ENCODE peak calls at places on chromosomes 16 and 17, in ten cellular contexts. One of them, this sample, is unnamed.

GRCh38 chr16:30992381-30992780 is 7.4 kb downstream of the HSD3B7 start:
- DNase-seq in neural progenitor cell: no peak
- DNase-seq in CD8-positive, alpha-beta memory T cell: no peak
- DNase-seq in coronary artery: no peak
- DNase-seq in SK-N-SH: no peak
- DNase-seq in IMR-90: no peak
- DNase-seq in heart right ventricle: no peak
- DNase-seq in transverse colon: no peak
- DNase-seq in A549: no peak
- DNase-seq in substantia nigra: no peak
- DNase-seq in this sample: no peak

GRCh38 chr17:71180801-71181385 is 939.9 kb upstream of the SOX9 start:
- DNase-seq in neural progenitor cell: no peak
- DNase-seq in CD8-positive, alpha-beta memory T cell: no peak
- DNase-seq in coronary artery: no peak
- DNase-seq in SK-N-SH: peak; percentile 33
- DNase-seq in IMR-90: peak; percentile 52
- DNase-seq in heart right ventricle: no peak
- DNase-seq in transverse colon: peak; percentile 75
- DNase-seq in A549: peak; percentile 34
- DNase-seq in substantia nigra: no peak
- DNase-seq in this sample: no peak

GRCh38 chr16:57472665-57473060 is 10.2 kb downstream of the POLR2C start:
- DNase-seq in neural progenitor cell: no peak
- DNase-seq in CD8-positive, alpha-beta memory T cell: no peak
- DNase-seq in coronary artery: peak; percentile 36
- DNase-seq in SK-N-SH: peak; percentile 81
- DNase-seq in IMR-90: no peak
- DNase-seq in heart right ventricle: no peak
- DNase-seq in transverse colon: no peak
- DNase-seq in A549: peak; percentile 78
- DNase-seq in substantia nigra: no peak
- DNase-seq in this sample: no peak

GRCh38 chr16:55502801-55503366 is 6.0 kb upstream of the LPCAT2 start:
- DNase-seq in neural progenitor cell: peak; percentile 25
- DNase-seq in CD8-positive, alpha-beta memory T cell: no peak
- DNase-seq in coronary artery: peak; percentile 91
- DNase-seq in SK-N-SH: peak; percentile 78
- DNase-seq in IMR-90: peak; percentile 93
- DNase-seq in heart right ventricle: peak; percentile 90
- DNase-seq in transverse colon: peak; percentile 93
- DNase-seq in A549: peak; percentile 68
- DNase-seq in substantia nigra: peak; percentile 94
- DNase-seq in this sample: peak; percentile 93

GRCh38 chr17:8807070-8807550 is 7.9 kb upstream of the MFSD6L start:
- DNase-seq in neural progenitor cell: no peak
- DNase-seq in CD8-positive, alpha-beta memory T cell: no peak
- DNase-seq in coronary artery: no peak
- DNase-seq in SK-N-SH: no peak
- DNase-seq in IMR-90: no peak
- DNase-seq in heart right ventricle: no peak
- DNase-seq in transverse colon: no peak
- DNase-seq in A549: no peak
- DNase-seq in substantia nigra: no peak
- DNase-seq in this sample: no peak

GRCh38 chr16:25691519-25692091 is at the start of gene HS3ST4:
- DNase-seq in neural progenitor cell: peak; percentile 88
- DNase-seq in CD8-positive, alpha-beta memory T cell: no peak
- DNase-seq in coronary artery: no peak
- DNase-seq in SK-N-SH: peak; percentile 44
- DNase-seq in IMR-90: no peak
- DNase-seq in heart right ventricle: no peak
- DNase-seq in transverse colon: no peak
- DNase-seq in A549: no peak
- DNase-seq in substantia nigra: no peak
- DNase-seq in this sample: peak; percentile 29

GRCh38 chr16:47506800-47507199 is 45.7 kb downstream of the PHKB start:
- DNase-seq in neural progenitor cell: no peak
- DNase-seq in CD8-positive, alpha-beta memory T cell: no peak
- DNase-seq in coronary artery: no peak
- DNase-seq in SK-N-SH: no peak
- DNase-seq in IMR-90: no peak
- DNase-seq in heart right ventricle: no peak
- DNase-seq in transverse colon: no peak
- DNase-seq in A549: no peak
- DNase-seq in substantia nigra: no peak
- DNase-seq in this sample: no peak

GRCh38 chr17:76659928-76660614 is 16.5 kb upstream of the ST6GALNAC1 start:
- DNase-seq in neural progenitor cell: no peak
- DNase-seq in CD8-positive, alpha-beta memory T cell: peak; percentile 49
- DNase-seq in coronary artery: no peak
- DNase-seq in SK-N-SH: peak; percentile 73
- DNase-seq in IMR-90: no peak
- DNase-seq in heart right ventricle: no peak
- DNase-seq in transverse colon: peak; percentile 76
- DNase-seq in A549: peak; percentile 59
- DNase-seq in substantia nigra: no peak
- DNase-seq in this sample: no peak

GRCh38 chr17:77840156-77840555 is 118.3 kb upstream of the TNRC6C start:
- DNase-seq in neural progenitor cell: no peak
- DNase-seq in CD8-positive, alpha-beta memory T cell: no peak
- DNase-seq in coronary artery: no peak
- DNase-seq in SK-N-SH: no peak
- DNase-seq in IMR-90: peak; percentile 39
- DNase-seq in heart right ventricle: peak; percentile 53
- DNase-seq in transverse colon: peak; percentile 13
- DNase-seq in A549: no peak
- DNase-seq in substantia nigra: no peak
- DNase-seq in this sample: no peak

GRCh38 chr17:5676012-5676411 is 91.7 kb upstream of the NLRP1 start:
- DNase-seq in neural progenitor cell: no peak
- DNase-seq in CD8-positive, alpha-beta memory T cell: no peak
- DNase-seq in coronary artery: no peak
- DNase-seq in SK-N-SH: no peak
- DNase-seq in IMR-90: no peak
- DNase-seq in heart right ventricle: no peak
- DNase-seq in transverse colon: no peak
- DNase-seq in A549: no peak
- DNase-seq in substantia nigra: no peak
- DNase-seq in this sample: no peak

GRCh38 chr17:52495646-52496045 is 337.1 kb upstream of the CA10 start:
- DNase-seq in neural progenitor cell: no peak
- DNase-seq in CD8-positive, alpha-beta memory T cell: no peak
- DNase-seq in coronary artery: no peak
- DNase-seq in SK-N-SH: no peak
- DNase-seq in IMR-90: no peak
- DNase-seq in heart right ventricle: no peak
- DNase-seq in transverse colon: no peak
- DNase-seq in A549: no peak
- DNase-seq in substantia nigra: no peak
- DNase-seq in this sample: no peak

GRCh38 chr17:81189670-81190530 is 23.9 kb upstream of the AATK start:
- DNase-seq in neural progenitor cell: peak; percentile 49
- DNase-seq in CD8-positive, alpha-beta memory T cell: no peak
- DNase-seq in coronary artery: no peak
- DNase-seq in SK-N-SH: peak; percentile 74
- DNase-seq in IMR-90: no peak
- DNase-seq in heart right ventricle: no peak
- DNase-seq in transverse colon: no peak
- DNase-seq in A549: peak; percentile 46
- DNase-seq in substantia nigra: no peak
- DNase-seq in this sample: no peak

GRCh38 chr17:47701603-47702002 is 7.6 kb downstream of the TBKBP1 start:
- DNase-seq in neural progenitor cell: peak; percentile 88
- DNase-seq in CD8-positive, alpha-beta memory T cell: no peak
- DNase-seq in coronary artery: no peak
- DNase-seq in SK-N-SH: peak; percentile 70
- DNase-seq in IMR-90: no peak
- DNase-seq in heart right ventricle: no peak
- DNase-seq in transverse colon: no peak
- DNase-seq in A549: no peak
- DNase-seq in substantia nigra: no peak
- DNase-seq in this sample: no peak

GRCh38 chr17:75511610-75512575 is 3.4 kb downstream of the CASKIN2 start:
- DNase-seq in neural progenitor cell: no peak
- DNase-seq in CD8-positive, alpha-beta memory T cell: no peak
- DNase-seq in coronary artery: no peak
- DNase-seq in SK-N-SH: no peak
- DNase-seq in IMR-90: no peak
- DNase-seq in heart right ventricle: peak; percentile 71
- DNase-seq in transverse colon: no peak
- DNase-seq in A549: no peak
- DNase-seq in substantia nigra: no peak
- DNase-seq in this sample: no peak

GRCh38 chr16:17365591-17366298 is 105.0 kb downstream of the XYLT1 start:
- DNase-seq in neural progenitor cell: no peak
- DNase-seq in CD8-positive, alpha-beta memory T cell: no peak
- DNase-seq in coronary artery: no peak
- DNase-seq in SK-N-SH: no peak
- DNase-seq in IMR-90: no peak
- DNase-seq in heart right ventricle: no peak
- DNase-seq in transverse colon: no peak
- DNase-seq in A549: no peak
- DNase-seq in substantia nigra: no peak
- DNase-seq in this sample: no peak
- H3K27ac ChIP-seq in neural progenitor cell: no peak overlapping the region
- H3K27ac ChIP-seq in CD8-positive, alpha-beta memory T cell: no peak overlapping the region
- H3K27ac ChIP-seq in coronary artery: no peak overlapping the region
- H3K27ac ChIP-seq in SK-N-SH: no peak overlapping the region
- H3K27ac ChIP-seq in IMR-90: no peak overlapping the region
- H3K27ac ChIP-seq in heart right ventricle: no peak overlapping the region
- H3K27ac ChIP-seq in transverse colon: peak overlapping the region; percentile 70
- H3K27ac ChIP-seq in A549: no peak overlapping the region
- H3K27ac ChIP-seq in substantia nigra: no peak overlapping the region
- H3K27ac ChIP-seq in this sample: no peak overlapping the region

DNA sequence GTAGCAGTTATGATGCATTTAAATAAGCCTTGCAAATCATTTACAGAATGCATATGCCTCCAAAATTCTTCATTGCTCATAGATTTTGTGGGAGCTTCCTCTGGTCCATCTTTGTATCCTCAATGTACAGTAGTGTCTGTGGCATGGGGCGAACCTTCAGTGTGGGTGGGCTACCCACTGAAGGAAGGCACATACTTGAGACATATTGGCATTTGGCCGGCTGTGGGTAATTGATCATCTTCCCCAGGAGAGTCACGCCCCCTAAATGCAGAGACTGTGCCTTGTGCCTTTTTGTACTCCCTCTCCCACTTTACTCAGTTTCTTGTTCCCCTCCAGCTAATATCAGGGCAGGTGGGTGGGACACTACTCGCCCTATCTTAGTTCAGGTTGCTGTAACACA is 132.0 kb downstream of the NPIPB5 start:
- DNase-seq in neural progenitor cell: no peak
- DNase-seq in CD8-positive, alpha-beta memory T cell: no peak
- DNase-seq in coronary artery: no peak
- DNase-seq in SK-N-SH: no peak
- DNase-seq in IMR-90: no peak
- DNase-seq in heart right ventricle: no peak
- DNase-seq in transverse colon: no peak
- DNase-seq in A549: no peak
- DNase-seq in substantia nigra: no peak
- DNase-seq in this sample: no peak
- H3K27ac ChIP-seq in neural progenitor cell: no peak overlapping the region
- H3K27ac ChIP-seq in CD8-positive, alpha-beta memory T cell: no peak overlapping the region
- H3K27ac ChIP-seq in coronary artery: no peak overlapping the region
- H3K27ac ChIP-seq in SK-N-SH: no peak overlapping the region
- H3K27ac ChIP-seq in IMR-90: no peak overlapping the region
- H3K27ac ChIP-seq in heart right ventricle: no peak overlapping the region
- H3K27ac ChIP-seq in transverse colon: no peak overlapping the region
- H3K27ac ChIP-seq in A549: no peak overlapping the region
- H3K27ac ChIP-seq in substantia nigra: no peak overlapping the region
- H3K27ac ChIP-seq in this sample: no peak overlapping the region

DNA sequence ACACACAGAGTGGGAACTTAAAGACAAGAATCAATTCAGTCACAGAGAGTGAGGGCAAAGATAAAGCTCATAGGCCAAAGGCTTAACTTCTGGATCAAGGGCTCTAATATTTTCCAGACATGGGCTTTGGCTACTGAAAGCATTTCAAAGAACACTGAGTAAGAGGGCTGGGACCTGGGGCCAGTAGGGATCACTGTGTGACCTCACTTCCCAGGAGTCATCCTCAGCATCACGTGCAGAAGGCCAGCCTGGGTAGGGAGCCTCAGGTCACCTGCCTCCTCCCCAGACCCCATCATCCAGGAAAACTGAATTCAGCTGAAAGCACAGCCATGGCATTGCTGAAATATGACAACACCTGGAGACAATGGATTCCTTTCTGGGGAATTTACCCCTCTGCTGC is 163.5 kb downstream of the RAB11FIP4 start:
- DNase-seq in neural progenitor cell: no peak
- DNase-seq in CD8-positive, alpha-beta memory T cell: no peak
- DNase-seq in coronary artery: no peak
- DNase-seq in SK-N-SH: no peak
- DNase-seq in IMR-90: no peak
- DNase-seq in heart right ventricle: no peak
- DNase-seq in transverse colon: no peak
- DNase-seq in A549: no peak
- DNase-seq in substantia nigra: no peak
- DNase-seq in this sample: no peak
- H3K27ac ChIP-seq in neural progenitor cell: no peak overlapping the region
- H3K27ac ChIP-seq in CD8-positive, alpha-beta memory T cell: no peak overlapping the region
- H3K27ac ChIP-seq in coronary artery: no peak overlapping the region
- H3K27ac ChIP-seq in SK-N-SH: no peak overlapping the region
- H3K27ac ChIP-seq in IMR-90: no peak overlapping the region
- H3K27ac ChIP-seq in heart right ventricle: no peak overlapping the region
- H3K27ac ChIP-seq in transverse colon: no peak overlapping the region
- H3K27ac ChIP-seq in A549: no peak overlapping the region
- H3K27ac ChIP-seq in substantia nigra: no peak overlapping the region
- H3K27ac ChIP-seq in this sample: no peak overlapping the region

GRCh38 chr16:1613240-1613639 is 1.1 kb downstream of the CRAMP1 start:
- DNase-seq in neural progenitor cell: peak; percentile 30
- DNase-seq in CD8-positive, alpha-beta memory T cell: no peak
- DNase-seq in coronary artery: no peak
- DNase-seq in SK-N-SH: no peak
- DNase-seq in IMR-90: no peak
- DNase-seq in heart right ventricle: no peak
- DNase-seq in transverse colon: no peak
- DNase-seq in A549: no peak
- DNase-seq in substantia nigra: no peak
- DNase-seq in this sample: no peak
- H3K27ac ChIP-seq in neural progenitor cell: no peak overlapping the region
- H3K27ac ChIP-seq in CD8-positive, alpha-beta memory T cell: peak overlapping the region; percentile 51
- H3K27ac ChIP-seq in coronary artery: peak overlapping the region; percentile 82
- H3K27ac ChIP-seq in SK-N-SH: no peak overlapping the region
- H3K27ac ChIP-seq in IMR-90: no peak overlapping the region
- H3K27ac ChIP-seq in heart right ventricle: peak overlapping the region; percentile 87
- H3K27ac ChIP-seq in transverse colon: peak overlapping the region; percentile 95
- H3K27ac ChIP-seq in A549: peak overlapping the region; percentile 89
- H3K27ac ChIP-seq in substantia nigra: no peak overlapping the region
- H3K27ac ChIP-seq in this sample: no peak overlapping the region

DNA sequence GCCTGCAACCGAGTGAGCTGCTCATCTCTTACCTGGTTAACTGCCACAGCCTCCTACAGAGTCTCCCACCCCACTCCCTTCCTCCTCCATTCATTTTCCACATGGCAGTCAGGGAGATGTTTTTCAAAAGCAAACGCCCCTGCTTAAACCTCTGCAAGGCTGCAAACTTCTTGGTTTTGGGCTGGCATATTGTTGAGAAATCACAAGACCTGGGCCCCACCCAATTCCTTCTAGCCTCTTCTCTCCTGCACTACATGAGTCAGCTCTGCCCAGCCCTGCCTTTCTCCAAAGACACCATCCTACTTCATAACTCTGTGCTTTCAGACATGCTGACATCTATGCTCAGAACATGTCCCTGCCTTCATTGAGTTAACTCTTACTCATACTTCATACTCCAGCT is 136.1 kb downstream of the SPACA3 start:
- DNase-seq in neural progenitor cell: no peak
- DNase-seq in CD8-positive, alpha-beta memory T cell: no peak
- DNase-seq in coronary artery: no peak
- DNase-seq in SK-N-SH: no peak
- DNase-seq in IMR-90: no peak
- DNase-seq in heart right ventricle: no peak
- DNase-seq in transverse colon: no peak
- DNase-seq in A549: peak; percentile 75
- DNase-seq in substantia nigra: no peak
- DNase-seq in this sample: no peak
- H3K27ac ChIP-seq in neural progenitor cell: no peak overlapping the region
- H3K27ac ChIP-seq in CD8-positive, alpha-beta memory T cell: no peak overlapping the region
- H3K27ac ChIP-seq in coronary artery: no peak overlapping the region
- H3K27ac ChIP-seq in SK-N-SH: no peak overlapping the region
- H3K27ac ChIP-seq in IMR-90: no peak overlapping the region
- H3K27ac ChIP-seq in heart right ventricle: no peak overlapping the region
- H3K27ac ChIP-seq in transverse colon: no peak overlapping the region
- H3K27ac ChIP-seq in A549: peak overlapping the region; percentile 73
- H3K27ac ChIP-seq in substantia nigra: no peak overlapping the region
- H3K27ac ChIP-seq in this sample: no peak overlapping the region

This sample was measured in caudate nucleus.